ENCODE peak calls at places on chromosomes 6 and 20, in seven cellular contexts. J is ACHN; G is activated T-helper 1 cell treated with anti-CD3 and anti-CD28 coated beads, Interleukin-2, amount 50 U/mL, for 16 hours; A is astrocyte of the hippocampus; R is bronchial epithelial cell; F is EL; Y is psoas muscle. N is an unnamed sample.

GRCh38 chr6:169161572-169162167 is 92.0 kb downstream of the THBS2 start:
- DNase-seq in J (no peak), G (no peak), A (no peak), R (no peak), F (peak; percentile 21), Y (no peak), N (no peak)

GRCh38 chr20:43124261-43124660 is 65.4 kb downstream of the PTPRT start:
- DNase-seq in J (no peak), G (no peak), A (no peak), R (no peak), F (no peak), Y (no peak), N (no peak)

GRCh38 chr6:148968636-148969270 is 221.9 kb downstream of the UST start:
- DNase-seq in J (no peak), G (no peak), A (peak; percentile 49), R (no peak), F (peak; percentile 37), Y (no peak), N (no peak)

GRCh38 chr6:169579712-169580111 is 122.1 kb downstream of the WDR27 start:
- DNase-seq in J (no peak), G (no peak), A (no peak), R (peak; percentile 58), F (no peak), Y (no peak), N (no peak)

GRCh38 chr6:11920566-11920965 is 91.5 kb upstream of the HIVEP1 start:
- DNase-seq in J (no peak), G (no peak), A (no peak), R (no peak), F (no peak), Y (no peak), N (no peak)

GRCh38 chr6:107657373-107657754 is 166.7 kb downstream of the SCML4 start:
- DNase-seq in J (no peak), G (no peak), A (no peak), R (no peak), F (no peak), Y (no peak), N (no peak)

GRCh38 chr6:148657053-148657452 is 89.8 kb upstream of the UST start:
- DNase-seq in J (no peak), G (no peak), A (no peak), R (peak; percentile 84), F (peak; percentile 43), Y (no peak), N (no peak)

GRCh38 chr6:31122803-31123706 is 2.8 kb upstream of the CDSN start:
- DNase-seq in J (no peak), G (no peak), A (peak; percentile 97), R (peak; percentile 71), F (peak; percentile 91), Y (peak; percentile 89), N (peak; percentile 92)

GRCh38 chr20:9392892-9393857 is 121.2 kb upstream of the LAMP5 start:
- DNase-seq in J (peak; percentile 58), G (no peak), A (peak; percentile 85), R (peak; percentile 47), F (peak; percentile 69), Y (peak; percentile 62), N (peak; percentile 47)

GRCh38 chr20:21388566-21388965 is 8.8 kb downstream of the NKX2-4 start:
- DNase-seq in J (no peak), G (no peak), A (no peak), R (no peak), F (no peak), Y (no peak), N (no peak)

GRCh38 chr6:69416739-69417138 is 380.1 kb downstream of the LMBRD1 start:
- DNase-seq in J (peak; percentile 69), G (no peak), A (peak; percentile 92), R (no peak), F (peak; percentile 33), Y (no peak), N (no peak)

GRCh38 chr6:36797653-36798052 is 41.6 kb downstream of the CPNE5 start:
- DNase-seq in J (no peak), G (no peak), A (no peak), R (no peak), F (no peak), Y (no peak), N (no peak)

GRCh38 chr20:19492937-19493336 is 265.1 kb upstream of the RIN2 start:
- DNase-seq in J (no peak), G (no peak), A (no peak), R (no peak), F (no peak), Y (no peak), N (no peak)

GRCh38 chr6:111843347-111844147 is 29.7 kb downstream of the FYN start:
- DNase-seq in J (no peak), G (peak; percentile 40), A (peak; percentile 27), R (no peak), F (no peak), Y (no peak), N (no peak)

N was measured in renal cortical epithelial cell.